ENCODE peak calls at places on chromosomes 6 and 20, in six cellular contexts. C is activated T-helper 1 cell treated with anti-CD3 and anti-CD28 coated beads, Interleukin-12 subunit alpha, Interleukin-12 subunit beta, Interleukin-2, Interleukin-4 antibody, amounts not matched to agents 30 ng/mL and 10 ng/mL and 1 ng/mL, durations not matched to agents 14 hours and 24 hours and 36 hours; X is CMK; T is activated CD8-positive, alpha-beta memory T cell treated with anti-CD3 and anti-CD28 coated beads for 48 hours; J is ACHN; U is NT2/D1. Q is an unnamed sample.

GRCh38 chr6:37279366-37280134 is 21.6 kb upstream of the TMEM217 start:
- DNase-seq in C (no peak), X (no peak), T (no peak), J (no peak), U (no peak), Q (no peak)

GRCh38 chr6:37814374-37814773 is 5.2 kb upstream of the ZFAND3 start:
- DNase-seq in C (no peak), X (no peak), T (no peak), J (no peak), U (no peak), Q (no peak)

GRCh38 chr6:160510199-160510598 is 153.9 kb downstream of the LPA start:
- DNase-seq in C (no peak), X (no peak), T (no peak), J (no peak), U (no peak), Q (no peak)

GRCh38 chr20:52076164-52076563 is 115.4 kb downstream of the ZFP64 start:
- DNase-seq in C (no peak), X (no peak), T (no peak), J (no peak), U (no peak), Q (no peak)

GRCh38 chr6:140032177-140032576 is 657.7 kb upstream of the CITED2 start:
- DNase-seq in C (no peak), X (no peak), T (no peak), J (no peak), U (no peak), Q (no peak)

GRCh38 chr6:135095716-135096115 is 41.1 kb upstream of the HBS1L start:
- DNase-seq in C (no peak), X (no peak), T (no peak), J (no peak), U (no peak), Q (no peak)

GRCh38 chr6:5401845-5402738 is 140.8 kb downstream of the FARS2 start:
- DNase-seq in C (no peak), X (no peak), T (no peak), J (peak; percentile 45), U (no peak), Q (peak; percentile 5)

GRCh38 chr6:29465279-29465678 is 8.3 kb downstream of the OR2H1 start:
- DNase-seq in C (no peak), X (no peak), T (no peak), J (no peak), U (no peak), Q (no peak)

GRCh38 chr6:47352169-47352568 is 42.5 kb upstream of the TNFRSF21 start:
- DNase-seq in C (no peak), X (peak; percentile 35), T (no peak), J (no peak), U (no peak), Q (no peak)

GRCh38 chr20:62685781-62686555 is 22.7 kb upstream of the NTSR1 start:
- DNase-seq in C (no peak), X (peak; percentile 54), T (no peak), J (no peak), U (no peak), Q (peak; percentile 60)

GRCh38 chr20:32574296-32575226 is 10.6 kb downstream of the NOL4L start:
- DNase-seq in C (peak; percentile 8), X (no peak), T (no peak), J (peak; percentile 56), U (no peak), Q (no peak)

GRCh38 chr6:88683734-88684133 is 279.7 kb downstream of the RNGTT start:
- DNase-seq in C (no peak), X (no peak), T (no peak), J (no peak), U (no peak), Q (no peak)

GRCh38 chr6:18121580-18122127 is 823 bp downstream of the NHLRC1 start:
- DNase-seq in C (no peak), X (no peak), T (no peak), J (no peak), U (no peak), Q (no peak)

GRCh38 chr20:41798926-41799502 is 180.8 kb upstream of the CHD6 start:
- DNase-seq in C (no peak), X (no peak), T (no peak), J (no peak), U (no peak), Q (no peak)

GRCh38 chr20:31849306-31849930 is 4.0 kb upstream of the FOXS1 start:
- DNase-seq in C (no peak), X (no peak), T (no peak), J (no peak), U (no peak), Q (no peak)

GRCh38 chr6:37868447-37868825 is 48.9 kb downstream of the ZFAND3 start:
- DNase-seq in C (no peak), X (no peak), T (no peak), J (peak; percentile 59), U (no peak), Q (no peak)

GRCh38 chr6:68655028-68655427 is 19.9 kb downstream of the ADGRB3 start:
- DNase-seq in C (no peak), X (no peak), T (no peak), J (no peak), U (no peak), Q (no peak)

GRCh38 chr6:49662877-49663231 is 26.2 kb upstream of the RHAG start:
- DNase-seq in C (no peak), X (no peak), T (no peak), J (no peak), U (no peak), Q (no peak)

GRCh38 chr6:22361576-22361975 is 64.7 kb upstream of the PRL start:
- DNase-seq in C (no peak), X (no peak), T (no peak), J (no peak), U (no peak), Q (no peak)

GRCh38 chr20:38460040-38460623 is 12.5 kb upstream of the RALGAPB start:
- DNase-seq in C (no peak), X (no peak), T (no peak), J (peak; percentile 78), U (no peak), Q (peak; percentile 33)

GRCh38 chr20:19492937-19493336 is 265.1 kb upstream of the RIN2 start:
- DNase-seq in C (no peak), X (no peak), T (no peak), J (no peak), U (no peak), Q (no peak)

GRCh38 chr6:142301421-142302391 is at the start of gene ADGRG6:
- DNase-seq in C (no peak), X (no peak), T (peak; percentile 23), J (peak; percentile 59), U (no peak), Q (no peak)

GRCh38 chr6:69246983-69247382 is 549.8 kb downstream of the LMBRD1 start:
- DNase-seq in C (no peak), X (no peak), T (no peak), J (no peak), U (no peak), Q (no peak)

GRCh38 chr6:136095961-136096360 is 154.2 kb downstream of the MTFR2 start:
- DNase-seq in C (no peak), X (no peak), T (no peak), J (no peak), U (no peak), Q (no peak)

GRCh38 chr6:56649782-56650181 is 7.1 kb upstream of the DST start:
- DNase-seq in C (no peak), X (no peak), T (no peak), J (no peak), U (no peak), Q (no peak)

GRCh38 chr6:89944181-89944755 is 50.0 kb downstream of the GJA10 start:
- DNase-seq in C (no peak), X (no peak), T (no peak), J (no peak), U (no peak), Q (no peak)

GRCh38 chr6:163162874-163163213 is 251.7 kb upstream of the QKI start:
- DNase-seq in C (no peak), X (no peak), T (no peak), J (no peak), U (no peak), Q (no peak)

GRCh38 chr20:34636648-34637047 is 40.2 kb downstream of the PIGU start:
- DNase-seq in C (no peak), X (no peak), T (no peak), J (no peak), U (no peak), Q (no peak)

GRCh38 chr20:62707981-62708521 is 585 bp upstream of the NTSR1 start:
- DNase-seq in C (no peak), X (peak; percentile 56), T (no peak), J (no peak), U (peak; percentile 27), Q (no peak)

GRCh38 chr20:49775229-49775693 is 37.4 kb upstream of the SLC9A8 start:
- DNase-seq in C (no peak), X (no peak), T (no peak), J (peak; percentile 65), U (no peak), Q (no peak)

GRCh38 chr6:125019873-125020272 is 57.6 kb downstream of the RNF217 start:
- DNase-seq in C (no peak), X (no peak), T (no peak), J (no peak), U (no peak), Q (no peak)

GRCh38 chr6:129544892-129545612 is 164.9 kb downstream of the ARHGAP18 start:
- DNase-seq in C (no peak), X (no peak), T (no peak), J (no peak), U (no peak), Q (no peak)

GRCh38 chr6:43269273-43270007 is 26.2 kb downstream of the TTBK1 start:
- DNase-seq in C (peak; percentile 24), X (no peak), T (no peak), J (no peak), U (no peak), Q (no peak)

GRCh38 chr6:1247894-1248293 is 64.0 kb upstream of the FOXQ1 start:
- DNase-seq in C (no peak), X (no peak), T (no peak), J (no peak), U (no peak), Q (no peak)

GRCh38 chr6:161486903-161487531 is 213.2 kb upstream of the AGPAT4 start:
- DNase-seq in C (no peak), X (no peak), T (no peak), J (peak; percentile 33), U (no peak), Q (no peak)

GRCh38 chr20:6026051-6026450 is 27.8 kb downstream of the LRRN4 start:
- DNase-seq in C (no peak), X (no peak), T (no peak), J (no peak), U (no peak), Q (no peak)

GRCh38 chr6:166954118-166954713 is 2.1 kb downstream of the RNASET2 start:
- DNase-seq in C (no peak), X (no peak), T (no peak), J (no peak), U (no peak), Q (no peak)

GRCh38 chr20:1820137-1821074 is 74.8 kb upstream of the SIRPA start:
- DNase-seq in C (no peak), X (no peak), T (no peak), J (no peak), U (no peak), Q (no peak)

Q was measured in cerebellar cortex.